ENCODE peak calls at places on chromosomes 11 and 22, in nine cellular contexts. M is left lung; D is OCI-LY7; G is adipocyte; V is CD4-positive, CD25-positive, alpha-beta regulatory T cell; J is stomach; H is mucosa of descending colon; F is left ventricle myocardium inferior; T is lower lobe of right lung. K is an unnamed sample. For H3K36me3, the result is how much of the 10 kb centered on the place peaks cover.

GRCh38 chr11:119479685-119480275 is 56.8 kb upstream of the THY1 start:
- DNase-seq in V (no peak), G (no peak), T (no peak), J (no peak), D (peak), H (no peak), F (no peak), M (peak), K (no peak)

GRCh38 chr11:104572279-104572678 is 326.0 kb downstream of the CASP12 start:
- DNase-seq in H (no peak), F (no peak), T (no peak), M (no peak), V (no peak), J (no peak), D (no peak), G (no peak), K (no peak)

GRCh38 chr11:34963351-34963750 is 46.9 kb downstream of the PDHX start:
- DNase-seq in V (no peak), H (no peak), M (no peak), T (peak), F (no peak), J (no peak), G (no peak), D (no peak), K (no peak)

GRCh38 chr11:68012843-68013610 is 2.9 kb downstream of the ALDH3B1 start:
- DNase-seq in H (no peak), V (no peak), M (peak), D (no peak), T (peak), G (peak), F (no peak), J (no peak), K (no peak)

GRCh38 chr11:96155627-96156378 is 187.2 kb downstream of the MAML2 start:
- DNase-seq in G (peak), D (no peak), J (peak), V (no peak), M (peak), H (peak), F (peak), T (peak), K (peak)

GRCh38 chr11:108669711-108670110 is 4.8 kb downstream of the DDX10 start:
- DNase-seq in D (no peak), G (no peak), H (no peak), M (no peak), T (no peak), F (no peak), V (no peak), J (no peak), K (no peak)

GRCh38 chr11:68574308-68574707 is 110.0 kb upstream of the GAL start:
- DNase-seq in D (no peak), M (no peak), V (no peak), T (no peak), H (no peak), J (no peak), F (no peak), G (peak), K (no peak)

GRCh38 chr11:99814021-99814420 is 793.3 kb downstream of the CNTN5 start:
- DNase-seq in T (no peak), G (no peak), H (no peak), J (no peak), M (no peak), V (no peak), F (no peak), D (no peak), K (no peak)

GRCh38 chr11:33040862-33041453 is 1.6 kb downstream of the TCP11L1 start:
- DNase-seq in H (no peak), D (peak), M (no peak), T (no peak), V (no peak), F (no peak), G (no peak), J (no peak), K (no peak)

GRCh38 chr11:46674463-46675287 is 25.7 kb downstream of the ARHGAP1 start:
- DNase-seq in F (peak), G (no peak), M (no peak), D (peak), T (no peak), V (no peak), J (no peak), H (peak), K (no peak)

GRCh38 chr22:46354176-46354992 is 18.9 kb downstream of the TRMU start:
- DNase-seq in J (no peak), G (no peak), H (no peak), T (peak), M (no peak), V (no peak), D (no peak), F (no peak), K (peak)

GRCh38 chr11:101169944-101170343 is 40.3 kb upstream of the PGR start:
- DNase-seq in G (no peak), F (no peak), M (no peak), T (no peak), D (no peak), H (no peak), J (no peak), V (no peak), K (no peak)

GRCh38 chr11:22774716-22775115 is 54.9 kb downstream of the SVIP start:
- DNase-seq in H (no peak), T (no peak), J (no peak), F (no peak), M (no peak), G (no peak), D (no peak), V (no peak), K (no peak)

GRCh38 chr22:37563153-37564081 is 3.1 kb downstream of the CDC42EP1 start:
- DNase-seq in D (no peak), H (peak), F (peak), T (peak), G (peak), J (peak), V (no peak), M (peak), K (peak)

GRCh38 chr11:75301602-75302345 is 49.7 kb downstream of the ARRB1 start:
- DNase-seq in D (no peak), G (no peak), V (no peak), M (no peak), H (no peak), T (no peak), F (peak), J (peak), K (no peak)

GRCh38 chr11:23112987-23113886 is 253.0 kb upstream of the CCDC179 start:
- DNase-seq in H (peak), M (no peak), T (no peak), V (no peak), J (peak), D (peak), F (no peak), G (peak), K (peak)

GRCh38 chr11:14300661-14301304 is 58.2 kb downstream of the RRAS2 start:
- DNase-seq in J (peak), H (peak), D (peak), V (no peak), T (no peak), F (no peak), G (peak), M (no peak), K (no peak)

GRCh38 chr11:60951909-60952741 is at the start of gene SLC15A3:
- DNase-seq in J (peak), V (no peak), D (peak), H (peak), G (peak), M (peak), T (peak), F (peak), K (peak)

GRCh38 chr11:45411221-45411946 is 125.2 kb upstream of the SYT13 start:
- DNase-seq in V (no peak), T (no peak), H (no peak), D (no peak), G (peak), J (no peak), F (no peak), M (no peak), K (no peak)

GRCh38 chr11:76699461-76700091 is 29.0 kb upstream of the LRRC32 start:
- DNase-seq in H (no peak), F (no peak), J (no peak), V (no peak), D (no peak), G (no peak), T (no peak), M (no peak), K (no peak)

GRCh38 chr11:76455331-76455730 is 10.5 kb downstream of the EMSY start:
- DNase-seq in G (peak), H (no peak), F (no peak), J (no peak), M (no peak), T (no peak), D (no peak), V (no peak), K (no peak)

GRCh38 chr22:38104084-38104483 is 6.4 kb downstream of the BAIAP2L2 start:
- DNase-seq in G (no peak), M (no peak), H (no peak), T (peak), D (peak), V (no peak), F (no peak), J (no peak), K (no peak)

GRCh38 chr11:10415817-10416392 is 39.2 kb upstream of the AMPD3 start:
- DNase-seq in V (no peak), G (no peak), F (no peak), T (no peak), M (no peak), D (peak), J (no peak), H (no peak), K (no peak)

GRCh38 chr11:95968585-95968984 is 44.7 kb upstream of the MTMR2 start:
- DNase-seq in F (no peak), J (no peak), D (peak), T (no peak), M (no peak), V (no peak), G (no peak), H (no peak), K (no peak)

GRCh38 chr11:8063319-8063718 is 17.7 kb upstream of the TUB start:
- DNase-seq in V (no peak), G (peak), J (peak), F (no peak), M (peak), H (no peak), D (no peak), T (no peak), K (no peak)

GRCh38 chr11:107619926-107620325 is 29.0 kb downstream of the ELMOD1 start:
- DNase-seq in J (no peak), F (no peak), H (no peak), T (no peak), D (no peak), G (peak), V (no peak), M (no peak), K (no peak)

GRCh38 chr11:72802822-72803221 is 9.0 kb upstream of the STARD10 start:
- DNase-seq in V (no peak), G (no peak), T (no peak), H (no peak), J (no peak), D (no peak), F (no peak), M (no peak), K (no peak)

GRCh38 chr11:115303929-115304328 is 200.3 kb downstream of the CADM1 start:
- DNase-seq in J (no peak), M (no peak), D (no peak), T (no peak), H (no peak), G (no peak), V (no peak), F (no peak), K (no peak)

GRCh38 chr11:104093426-104094280 is 57.2 kb downstream of the DDI1 start:
- DNase-seq in H (no peak), D (no peak), J (no peak), V (no peak), F (no peak), T (no peak), G (peak), M (no peak), K (no peak)

GRCh38 chr11:30131535-30131934 is 99.3 kb upstream of the FSHB start:
- DNase-seq in M (no peak), V (no peak), T (no peak), G (peak), F (no peak), D (no peak), H (no peak), J (no peak), K (no peak)

GRCh38 chr11:68579455-68579854 is 104.9 kb upstream of the GAL start:
- DNase-seq in D (no peak), G (no peak), J (no peak), H (no peak), M (no peak), V (no peak), T (no peak), F (no peak), K (no peak)

GRCh38 chr22:44893731-44894080 is 116.1 kb downstream of the PHF21B start:
- DNase-seq in H (no peak), D (no peak), M (no peak), G (no peak), V (no peak), F (no peak), T (no peak), J (no peak), K (peak)

GRCh38 chr11:29243616-29244015 is 773.2 kb downstream of the KCNA4 start:
- DNase-seq in M (no peak), H (no peak), G (peak), D (no peak), T (no peak), F (no peak), J (no peak), V (no peak), K (no peak)

GRCh38 chr22:41888638-41889200 is 26.2 kb downstream of the SHISA8 start:
- DNase-seq in V (no peak), M (no peak), F (no peak), G (peak), T (no peak), D (no peak), J (no peak), H (no peak), K (no peak)
- H3K36me3 ChIP-seq in V (half or more), M (under half), F (half or more), G (half or more), T (half or more), D (half or more), J (half or more), H (under half), K (under half)

GRCh38 chr11:31531293-31531692 is 21.7 kb downstream of the ELP4 start:
- DNase-seq in V (no peak), H (no peak), D (no peak), G (no peak), T (no peak), J (no peak), F (no peak), M (no peak), K (no peak)

GRCh38 chr11:31529701-31530100 is 20.1 kb downstream of the ELP4 start:
- DNase-seq in D (no peak), T (no peak), G (no peak), F (no peak), J (no peak), H (no peak), M (no peak), V (no peak), K (no peak)

DNA sequence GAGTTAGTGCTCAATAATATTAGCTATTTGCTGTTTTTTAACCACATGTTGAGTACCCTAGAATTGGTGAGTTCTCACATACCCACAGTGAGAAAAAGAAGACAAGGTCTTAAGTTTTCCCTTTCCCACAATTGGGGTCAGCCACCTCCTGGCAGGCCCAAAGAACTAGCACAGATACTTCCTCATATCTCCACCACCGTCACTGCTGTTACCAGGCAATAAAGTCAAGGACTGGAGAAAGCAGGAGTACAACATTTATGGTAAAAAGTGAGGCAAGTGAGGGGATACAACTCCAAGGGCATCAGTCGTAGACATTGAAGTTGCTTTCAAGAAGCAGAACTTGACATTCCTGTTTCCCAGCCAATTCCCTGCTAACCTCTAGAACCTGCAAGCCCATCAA is 19.6 kb downstream of the ELP4 start:
- DNase-seq in J (no peak), D (no peak), T (no peak), G (no peak), V (no peak), H (peak), M (no peak), F (no peak), K (no peak)
- H3K36me3 ChIP-seq in J (under half), D (under half), T (under half), G (under half), V (under half), H (under half), M (under half), F (under half), K (under half)

DNA sequence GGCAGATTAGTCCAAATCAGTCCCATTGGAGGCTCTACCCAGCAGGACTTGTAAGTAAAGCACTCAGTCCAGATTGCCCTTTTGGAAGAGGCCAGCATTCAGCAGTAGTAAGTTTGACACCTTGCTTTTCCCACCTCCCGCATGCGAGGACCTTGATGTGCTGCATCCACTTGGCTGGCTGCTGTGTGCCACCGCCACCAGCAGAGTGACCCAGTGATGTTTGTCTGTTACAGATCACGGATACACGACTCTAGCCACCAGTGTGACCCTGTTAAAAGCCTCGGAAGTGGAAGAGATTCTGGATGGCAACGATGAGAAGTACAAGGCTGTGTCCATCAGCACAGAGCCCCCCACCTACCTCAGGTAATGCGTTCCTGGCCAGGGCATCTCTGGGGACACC is 6.6 kb downstream of the SMARCB1 start:
- DNase-seq in V (no peak), D (no peak), M (no peak), H (no peak), J (no peak), G (no peak), F (no peak), T (peak), K (no peak)
- H3K36me3 ChIP-seq in V (under half), D (half or more), M (under half), H (under half), J (half or more), G (under half), F (half or more), T (half or more), K (under half)

GRCh38 chr22:41836551-41836950 is 3.6 kb downstream of the SREBF2 start:
- DNase-seq in T (no peak), H (no peak), D (no peak), F (no peak), V (no peak), J (no peak), M (no peak), G (no peak), K (no peak)
- H3K36me3 ChIP-seq in T (under half), H (under half), D (half or more), F (under half), V (under half), J (under half), M (under half), G (under half), K (under half)

K was measured in Peyer's patch.